ENCODE peak calls at places on chromosomes 3 and 15, in four cellular contexts. Q is HepG2, J is GM12878, R is K562. V is an unnamed sample.

GRCh38 chr3:197926418-197926817 is 23.6 kb upstream of the RPL35A start:
- DNase-seq in Q (no peak), J (no peak), R (peak; percentile 35), V (no peak)

GRCh38 chr15:84797212-84797611 is 19.9 kb upstream of the ALPK3 start:
- DNase-seq in J (no peak), R (no peak), Q (no peak), V (no peak)

GRCh38 chr3:127790580-127791183 is 31.6 kb downstream of the MGLL start:
- DNase-seq in Q (no peak), R (no peak), J (no peak), V (no peak)

GRCh38 chr15:26177816-26178215 is 314.7 kb upstream of the ATP10A start:
- DNase-seq in Q (no peak), J (no peak), R (no peak), V (no peak)

GRCh38 chr3:117692416-117692995 is 982.9 kb downstream of the TUSC7 start:
- DNase-seq in R (no peak), Q (no peak), J (no peak), V (no peak)

GRCh38 chr3:171871392-171872274 is 28.5 kb downstream of the TMEM212 start:
- DNase-seq in Q (no peak), J (no peak), R (no peak), V (no peak)

GRCh38 chr15:75360856-75361255 is 7.6 kb downstream of the MAN2C1 start:
- DNase-seq in Q (no peak), J (no peak), R (no peak), V (no peak)

GRCh38 chr3:102536479-102536878 is 101.7 kb downstream of the ZPLD1 start:
- DNase-seq in Q (peak; percentile 16), J (no peak), R (no peak), V (peak; percentile 39)

GRCh38 chr3:82031576-82031975 is 270.1 kb upstream of the GBE1 start:
- DNase-seq in R (no peak), Q (no peak), J (no peak), V (no peak)

GRCh38 chr15:80691575-80691974 is 3.5 kb upstream of the ABHD17C start:
- DNase-seq in R (no peak), Q (peak; percentile 33), J (no peak), V (no peak)

GRCh38 chr15:82663186-82663600 is 16.0 kb upstream of the CPEB1 start:
- DNase-seq in R (peak; percentile 90), J (no peak), Q (peak; percentile 36), V (no peak)

GRCh38 chr3:185825639-185826481 is 1.0 kb upstream of the IGF2BP2 start:
- DNase-seq in J (no peak), Q (no peak), R (no peak), V (peak; percentile 65)

GRCh38 chr3:50214824-50215223 is 9.8 kb downstream of the SLC38A3 start:
- DNase-seq in Q (no peak), R (no peak), J (no peak), V (no peak)

GRCh38 chr3:122415104-122415744 is 638 bp downstream of the WDR5B start:
- DNase-seq in J (peak; percentile 39), R (peak; percentile 48), Q (peak; percentile 25), V (peak; percentile 27)

GRCh38 chr15:95845862-95846515 is 484.5 kb upstream of the NR2F2 start:
- DNase-seq in Q (no peak), J (no peak), R (no peak), V (no peak)

GRCh38 chr3:4994823-4995499 is 15.7 kb downstream of the BHLHE40 start:
- DNase-seq in R (peak; percentile 76), J (no peak), Q (peak; percentile 52), V (no peak)

GRCh38 chr15:57443486-57443885 is 67.2 kb downstream of the CGNL1 start:
- DNase-seq in J (no peak), Q (no peak), R (no peak), V (no peak)

GRCh38 chr15:57444877-57445513 is 68.7 kb downstream of the CGNL1 start:
- DNase-seq in J (no peak), Q (no peak), R (no peak), V (no peak)

GRCh38 chr15:57442371-57442770 is 66.1 kb downstream of the CGNL1 start:
- DNase-seq in Q (no peak), R (no peak), J (no peak), V (no peak)

GRCh38 chr15:57446393-57446792 is 70.1 kb downstream of the CGNL1 start:
- DNase-seq in Q (no peak), R (no peak), J (no peak), V (no peak)

DNA sequence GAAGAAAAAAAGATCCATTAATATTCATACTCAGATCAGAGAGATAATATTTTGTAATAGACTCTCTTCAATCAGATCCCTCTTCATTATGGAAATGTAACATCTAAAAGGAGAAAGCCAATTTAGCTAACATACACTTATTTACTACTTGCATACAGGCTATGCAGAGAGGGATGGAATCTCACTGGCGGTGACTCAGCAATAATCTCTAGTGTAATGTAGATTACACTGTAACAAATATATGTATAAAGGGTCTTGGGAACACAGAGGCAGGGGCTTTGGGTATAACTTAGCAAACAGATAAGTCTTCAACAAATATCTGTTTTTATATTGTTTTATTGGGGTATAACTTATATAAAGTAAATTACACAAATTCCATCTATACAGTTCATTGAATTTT is 69.6 kb downstream of the CGNL1 start:
- DNase-seq in Q (no peak), R (no peak), J (no peak), V (no peak)
- TF ChIP-seq FOXM1 in Q (no peak), R (no peak), J (no peak), V (no peak)

DNA sequence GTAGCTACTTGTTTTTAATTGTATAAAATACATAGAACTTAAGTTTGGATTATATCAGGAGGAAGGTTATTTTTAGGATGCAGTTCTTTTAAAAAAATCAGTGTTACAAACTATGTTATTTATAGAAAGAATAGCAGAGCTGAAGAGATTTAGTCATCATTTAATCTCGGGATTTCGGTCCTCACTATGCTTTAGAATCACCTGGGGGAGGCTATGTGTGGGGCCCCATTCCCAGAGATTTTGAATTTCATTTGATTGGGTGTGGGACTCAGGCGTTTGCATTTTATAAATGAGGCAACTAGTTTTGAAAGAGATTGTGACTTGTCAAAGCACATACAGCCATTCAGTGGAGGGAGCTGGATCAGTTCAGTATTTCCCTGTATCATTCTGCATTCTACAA is 36.8 kb downstream of the TFG start:
- DNase-seq in J (no peak), Q (no peak), R (no peak), V (no peak)
- H3K27ac ChIP-seq in J (no peak overlapping the region), Q (no peak overlapping the region), R (peak overlapping the region; percentile 11), V (no peak overlapping the region)

GRCh38 chr3:18812316-18812715 is 336.0 kb upstream of the KCNH8 start:
- DNase-seq in R (no peak), Q (no peak), J (no peak), V (no peak)
- TF ChIP-seq FOXM1 in R (no peak), Q (no peak), J (no peak), V (no peak)

GRCh38 chr3:52405601-52406115 is 39.2 kb downstream of the SEMA3G start:
- DNase-seq in Q (no peak), J (no peak), R (no peak), V (peak; percentile 8)

GRCh38 chr3:52406791-52407510 is 38.0 kb downstream of the SEMA3G start:
- DNase-seq in R (no peak), J (no peak), Q (no peak), V (no peak)

GRCh38 chr3:52406231-52406661 is 38.7 kb downstream of the SEMA3G start:
- DNase-seq in J (no peak), R (no peak), Q (no peak), V (no peak)

GRCh38 chr3:52408466-52408865 is 36.4 kb downstream of the SEMA3G start:
- DNase-seq in R (no peak), J (no peak), Q (no peak), V (no peak)

DNA sequence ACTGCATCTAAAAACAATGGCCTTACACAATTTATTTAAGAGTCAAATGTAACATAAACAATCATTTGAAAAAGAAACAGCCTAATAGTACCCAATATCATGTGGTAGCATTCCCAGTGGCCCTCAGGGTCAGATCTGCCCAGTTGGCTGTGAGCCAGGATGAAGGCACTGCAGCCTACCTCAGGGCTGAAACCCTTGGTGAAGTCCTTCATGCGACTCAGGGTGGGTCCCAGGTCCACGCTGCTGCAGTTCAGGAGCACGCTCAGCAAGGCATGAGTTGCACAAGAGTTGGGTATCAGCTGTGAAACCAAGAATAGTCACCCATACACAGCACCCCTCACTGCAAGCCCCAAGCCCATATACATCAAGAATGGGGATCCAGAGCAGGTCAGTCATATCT is 37.1 kb downstream of the SEMA3G start:
- DNase-seq in R (no peak), Q (no peak), J (no peak), V (peak; percentile 11)
- H3K27ac ChIP-seq in R (no peak overlapping the region), Q (no peak overlapping the region), J (no peak overlapping the region), V (no peak overlapping the region)

GRCh38 chr3:16031434-16031833 is 143.0 kb upstream of the GALNT15 start:
- DNase-seq in R (no peak), Q (no peak), J (no peak), V (no peak)

GRCh38 chr3:16024548-16024947 is 149.9 kb upstream of the GALNT15 start:
- DNase-seq in J (no peak), Q (no peak), R (no peak), V (no peak)

GRCh38 chr3:16026753-16027152 is 147.7 kb upstream of the GALNT15 start:
- DNase-seq in J (no peak), R (no peak), Q (no peak), V (no peak)

GRCh38 chr3:16030342-16030741 is 144.1 kb upstream of the GALNT15 start:
- DNase-seq in J (no peak), Q (no peak), R (no peak), V (no peak)

DNA sequence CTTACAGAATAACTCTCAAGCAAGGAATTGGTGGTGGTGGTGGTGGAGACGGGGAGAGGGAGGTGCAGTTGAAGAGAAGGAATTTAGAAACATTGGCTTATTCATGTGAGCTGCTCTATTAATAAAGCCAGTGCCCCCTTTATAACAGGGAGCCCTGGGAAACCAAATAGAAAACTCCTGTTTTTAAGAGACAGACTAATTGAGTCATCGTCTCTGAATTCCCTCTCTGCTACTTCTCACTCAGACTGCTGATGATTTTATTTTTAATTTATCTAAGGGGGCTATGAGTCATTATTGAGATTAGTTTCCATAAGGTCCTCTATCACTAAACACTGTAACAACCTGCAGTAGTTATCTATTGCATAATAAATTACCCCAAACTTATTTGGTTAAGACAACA is 145.9 kb upstream of the GALNT15 start:
- DNase-seq in Q (no peak), J (no peak), R (no peak), V (no peak)
- TF ChIP-seq FOXM1 in Q (no peak), J (no peak), R (no peak), V (no peak)

DNA sequence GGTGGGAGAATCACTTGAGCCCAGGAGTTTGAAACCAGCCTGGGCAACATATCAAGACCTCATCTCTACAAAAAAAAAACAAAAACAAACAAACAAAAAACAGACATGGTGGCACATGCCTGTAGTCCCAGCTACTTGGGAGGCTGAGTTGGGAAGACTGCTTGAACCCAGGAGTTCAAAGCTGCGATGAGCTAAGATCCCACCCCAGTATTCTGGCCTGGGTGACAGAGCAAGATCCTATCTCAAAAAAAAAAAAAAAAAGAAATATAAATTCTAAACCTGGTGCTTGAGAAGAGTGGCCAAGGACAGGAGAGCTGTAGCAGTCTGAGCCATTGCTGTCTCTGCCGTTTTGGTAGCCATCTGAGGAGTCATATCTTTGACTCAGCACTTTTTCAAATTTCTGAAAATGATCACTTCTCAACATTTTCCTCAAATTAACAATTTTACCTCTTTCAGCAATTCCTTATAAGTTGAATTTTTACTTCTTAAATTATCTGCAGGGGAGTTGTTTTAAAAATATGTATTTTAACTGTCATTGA is 3.6 kb upstream of the DENND4A start:
- DNase-seq in Q (no peak), R (no peak), J (no peak), V (no peak)
- H3K27ac ChIP-seq in Q (no peak overlapping the region), R (peak overlapping the region; percentile 62), J (no peak overlapping the region), V (no peak overlapping the region)

GRCh38 chr15:34013746-34014145 is 25.3 kb downstream of the AVEN start:
- DNase-seq in J (no peak), R (no peak), Q (no peak), V (no peak)
- TF ChIP-seq FOXM1 in J (no peak), R (no peak), Q (no peak), V (no peak)

V was measured in SK-N-SH.